ENCODE peak calls at places on chromosomes 11 and 22, in four cellular contexts. One of them, this sample, is unnamed.

GRCh38 chr11:116454020-116454645 is 318.7 kb downstream of the BUD13 start:
- DNase-seq in kidney epithelial cell: peak
- DNase-seq in AG04449: no peak
- DNase-seq in GM12865: peak
- DNase-seq in this sample: no peak

GRCh38 chr11:116506446-116506845 is 266.3 kb downstream of the BUD13 start:
- DNase-seq in GM12865: no peak
- DNase-seq in kidney epithelial cell: no peak
- DNase-seq in AG04449: no peak
- DNase-seq in this sample: no peak

GRCh38 chr22:24432059-24432853 is 4.9 kb downstream of the ADORA2A start:
- DNase-seq in AG04449: no peak
- DNase-seq in GM12865: no peak
- DNase-seq in kidney epithelial cell: no peak
- DNase-seq in this sample: peak

GRCh38 chr11:134949121-134949591 is 537.1 kb upstream of the B3GAT1 start:
- DNase-seq in GM12865: no peak
- DNase-seq in AG04449: peak
- DNase-seq in kidney epithelial cell: peak
- DNase-seq in this sample: peak

GRCh38 chr11:116614306-116615210 is 158.2 kb downstream of the BUD13 start:
- DNase-seq in GM12865: no peak
- DNase-seq in kidney epithelial cell: no peak
- DNase-seq in AG04449: no peak
- DNase-seq in this sample: no peak

GRCh38 chr11:116539211-116539610 is 233.6 kb downstream of the BUD13 start:
- DNase-seq in GM12865: no peak
- DNase-seq in AG04449: no peak
- DNase-seq in kidney epithelial cell: no peak
- DNase-seq in this sample: no peak

GRCh38 chr11:17259931-17260499 is 16.5 kb upstream of the NUCB2 start:
- DNase-seq in kidney epithelial cell: no peak
- DNase-seq in AG04449: no peak
- DNase-seq in GM12865: no peak
- DNase-seq in this sample: no peak

GRCh38 chr11:115623021-115623451 is 118.8 kb upstream of the CADM1 start:
- DNase-seq in GM12865: no peak
- DNase-seq in kidney epithelial cell: peak
- DNase-seq in AG04449: peak
- DNase-seq in this sample: peak

GRCh38 chr22:46580940-46581579 is 39.1 kb upstream of the GRAMD4 start:
- DNase-seq in GM12865: no peak
- DNase-seq in kidney epithelial cell: no peak
- DNase-seq in AG04449: no peak
- DNase-seq in this sample: no peak

GRCh38 chr11:122189259-122189658 is 73.2 kb upstream of the BLID start:
- DNase-seq in GM12865: no peak
- DNase-seq in kidney epithelial cell: peak
- DNase-seq in AG04449: peak
- DNase-seq in this sample: peak

GRCh38 chr11:60748225-60748624 is 8.4 kb upstream of the MS4A15 start:
- DNase-seq in AG04449: no peak
- DNase-seq in GM12865: no peak
- DNase-seq in kidney epithelial cell: no peak
- DNase-seq in this sample: no peak

GRCh38 chr11:130213143-130213978 is 53.8 kb downstream of the ST14 start:
- DNase-seq in GM12865: peak
- DNase-seq in kidney epithelial cell: no peak
- DNase-seq in AG04449: no peak
- DNase-seq in this sample: no peak

GRCh38 chr11:6557063-6557462 is 46.4 kb downstream of the RRP8 start:
- DNase-seq in kidney epithelial cell: no peak
- DNase-seq in GM12865: no peak
- DNase-seq in AG04449: no peak
- DNase-seq in this sample: no peak

GRCh38 chr11:19530505-19530904 is 182.1 kb upstream of the NAV2 start:
- DNase-seq in GM12865: no peak
- DNase-seq in kidney epithelial cell: no peak
- DNase-seq in AG04449: no peak
- DNase-seq in this sample: no peak

GRCh38 chr11:128548655-128549255 is 38.6 kb downstream of the ETS1 start:
- DNase-seq in kidney epithelial cell: no peak
- DNase-seq in GM12865: no peak
- DNase-seq in AG04449: no peak
- DNase-seq in this sample: no peak

GRCh38 chr11:106668147-106668546 is 350.1 kb downstream of the GUCY1A2 start:
- DNase-seq in AG04449: peak
- DNase-seq in GM12865: no peak
- DNase-seq in kidney epithelial cell: no peak
- DNase-seq in this sample: no peak

GRCh38 chr11:11880179-11880578 is 38.4 kb downstream of the USP47 start:
- DNase-seq in kidney epithelial cell: no peak
- DNase-seq in AG04449: no peak
- DNase-seq in GM12865: no peak
- DNase-seq in this sample: no peak

GRCh38 chr22:17063372-17064106 is 21.3 kb upstream of the IL17RA start:
- DNase-seq in AG04449: no peak
- DNase-seq in GM12865: no peak
- DNase-seq in kidney epithelial cell: no peak
- DNase-seq in this sample: no peak

GRCh38 chr11:14396289-14396688 is 37.3 kb upstream of the RRAS2 start:
- DNase-seq in kidney epithelial cell: no peak
- DNase-seq in GM12865: no peak
- DNase-seq in AG04449: no peak
- DNase-seq in this sample: no peak

GRCh38 chr22:33054276-33054675 is 3.9 kb downstream of the SYN3 start:
- DNase-seq in AG04449: no peak
- DNase-seq in GM12865: no peak
- DNase-seq in kidney epithelial cell: no peak
- DNase-seq in this sample: no peak

GRCh38 chr11:66366844-66367477 is 4.6 kb downstream of the SLC29A2 start:
- DNase-seq in kidney epithelial cell: no peak
- DNase-seq in GM12865: no peak
- DNase-seq in AG04449: no peak
- DNase-seq in this sample: no peak

DNA sequence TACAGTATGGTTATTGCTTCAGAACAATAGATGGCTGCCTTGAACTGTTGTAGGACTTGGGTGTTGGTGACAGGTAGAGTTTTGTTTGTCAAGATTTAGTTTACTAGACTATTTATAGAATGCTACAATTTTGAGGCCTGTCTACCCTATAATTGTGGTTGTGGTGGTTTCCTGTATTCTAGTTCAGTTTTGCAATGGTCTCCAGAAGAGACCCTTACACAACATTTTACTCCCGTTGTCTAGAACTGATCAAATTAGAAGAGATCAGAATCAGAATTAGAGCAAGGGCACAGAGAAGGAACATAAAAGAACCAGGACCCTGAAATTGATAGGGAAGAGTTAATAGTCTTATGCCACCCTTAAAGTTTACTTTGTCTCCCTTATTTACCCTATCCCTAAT is 11.2 kb upstream of the PHLDB1 start:
- DNase-seq in GM12865: no peak
- DNase-seq in kidney epithelial cell: no peak
- DNase-seq in AG04449: no peak
- DNase-seq in this sample: no peak
- H3K4me3 ChIP-seq in GM12865: no peak
- H3K4me3 ChIP-seq in kidney epithelial cell: no peak
- H3K4me3 ChIP-seq in AG04449: no peak
- H3K4me3 ChIP-seq in this sample: no peak

GRCh38 chr11:46281374-46281831 is 3.9 kb downstream of the CREB3L1 start:
- DNase-seq in kidney epithelial cell: no peak
- DNase-seq in GM12865: no peak
- DNase-seq in AG04449: no peak
- DNase-seq in this sample: no peak

GRCh38 chr11:46286789-46287188 is 9.3 kb downstream of the CREB3L1 start:
- DNase-seq in kidney epithelial cell: no peak
- DNase-seq in AG04449: no peak
- DNase-seq in GM12865: peak
- DNase-seq in this sample: no peak

GRCh38 chr11:46285173-46285572 is 7.7 kb downstream of the CREB3L1 start:
- DNase-seq in AG04449: no peak
- DNase-seq in GM12865: no peak
- DNase-seq in kidney epithelial cell: no peak
- DNase-seq in this sample: no peak

GRCh38 chr11:46288451-46288850 is 11.0 kb downstream of the CREB3L1 start:
- DNase-seq in GM12865: no peak
- DNase-seq in AG04449: no peak
- DNase-seq in kidney epithelial cell: no peak
- DNase-seq in this sample: no peak

GRCh38 chr11:46285594-46286033 is 8.2 kb downstream of the CREB3L1 start:
- DNase-seq in AG04449: no peak
- DNase-seq in kidney epithelial cell: no peak
- DNase-seq in GM12865: no peak
- DNase-seq in this sample: no peak
- H3K4me3 ChIP-seq in AG04449: no peak
- H3K4me3 ChIP-seq in kidney epithelial cell: no peak
- H3K4me3 ChIP-seq in GM12865: no peak
- H3K4me3 ChIP-seq in this sample: peak

GRCh38 chr22:37283393-37283937 is 1.2 kb downstream of the CYTH4 start:
- DNase-seq in kidney epithelial cell: no peak
- DNase-seq in GM12865: no peak
- DNase-seq in AG04449: no peak
- DNase-seq in this sample: no peak

GRCh38 chr22:37282385-37282677 is at the start of gene CYTH4:
- DNase-seq in kidney epithelial cell: no peak
- DNase-seq in AG04449: no peak
- DNase-seq in GM12865: peak
- DNase-seq in this sample: no peak

GRCh38 chr22:37285937-37286336 is 3.6 kb downstream of the CYTH4 start:
- DNase-seq in AG04449: no peak
- DNase-seq in kidney epithelial cell: no peak
- DNase-seq in GM12865: no peak
- DNase-seq in this sample: no peak

GRCh38 chr22:37284807-37285355 is 2.6 kb downstream of the CYTH4 start:
- DNase-seq in AG04449: no peak
- DNase-seq in GM12865: peak
- DNase-seq in kidney epithelial cell: no peak
- DNase-seq in this sample: no peak

DNA sequence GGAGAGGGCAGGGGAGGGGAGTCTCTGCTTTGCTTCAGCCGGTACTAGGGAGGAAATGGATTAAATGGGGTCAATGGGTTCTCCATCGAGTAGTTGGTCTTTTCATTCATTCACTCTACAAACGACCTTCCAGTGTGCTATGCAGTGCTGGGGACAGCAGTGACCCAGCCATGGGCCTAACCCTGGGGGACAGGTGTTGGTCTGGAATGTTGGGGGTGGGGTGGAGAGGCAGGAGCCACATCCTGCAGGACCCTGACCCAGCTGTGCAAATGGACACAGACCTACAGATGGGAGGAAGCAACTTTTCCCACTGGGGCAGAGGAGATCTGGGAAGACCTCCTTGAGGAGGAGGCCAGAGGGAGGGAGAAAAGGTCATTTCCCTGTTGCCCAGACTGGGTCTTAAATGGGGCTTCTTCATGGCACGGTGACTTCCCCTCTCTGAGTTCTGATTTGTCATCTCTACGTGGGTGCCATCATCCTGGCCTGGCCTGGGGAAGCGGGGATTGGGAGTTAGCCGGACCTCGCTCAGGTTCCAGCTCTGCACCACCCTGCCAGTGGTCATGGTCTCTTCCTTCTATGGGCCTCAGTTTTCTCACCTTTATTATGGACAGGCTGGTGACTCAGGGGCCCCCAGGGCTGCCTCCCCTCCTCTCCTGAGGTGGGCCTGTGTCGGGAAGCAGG is 2.0 kb downstream of the CYTH4 start:
- DNase-seq in kidney epithelial cell: no peak
- DNase-seq in GM12865: no peak
- DNase-seq in AG04449: no peak
- DNase-seq in this sample: no peak
- H3K4me3 ChIP-seq in kidney epithelial cell: no peak
- H3K4me3 ChIP-seq in GM12865: peak
- H3K4me3 ChIP-seq in AG04449: no peak
- H3K4me3 ChIP-seq in this sample: no peak

GRCh38 chr11:75516140-75516539 is 9.6 kb downstream of the GDPD5 start:
- DNase-seq in GM12865: no peak
- DNase-seq in kidney epithelial cell: no peak
- DNase-seq in AG04449: no peak
- DNase-seq in this sample: no peak
- H3K4me3 ChIP-seq in GM12865: no peak
- H3K4me3 ChIP-seq in kidney epithelial cell: no peak
- H3K4me3 ChIP-seq in AG04449: no peak
- H3K4me3 ChIP-seq in this sample: no peak

GRCh38 chr11:10352911-10353550 is 48.2 kb downstream of the ADM start:
- DNase-seq in AG04449: no peak
- DNase-seq in GM12865: no peak
- DNase-seq in kidney epithelial cell: no peak
- DNase-seq in this sample: no peak

GRCh38 chr11:10355257-10355661 is 50.4 kb downstream of the ADM start:
- DNase-seq in GM12865: no peak
- DNase-seq in kidney epithelial cell: peak
- DNase-seq in AG04449: no peak
- DNase-seq in this sample: peak

GRCh38 chr11:10351768-10352641 is 47.1 kb downstream of the ADM start:
- DNase-seq in AG04449: peak
- DNase-seq in GM12865: no peak
- DNase-seq in kidney epithelial cell: peak
- DNase-seq in this sample: no peak

GRCh38 chr11:10356161-10356560 is 51.3 kb downstream of the ADM start:
- DNase-seq in GM12865: no peak
- DNase-seq in AG04449: no peak
- DNase-seq in kidney epithelial cell: no peak
- DNase-seq in this sample: no peak

GRCh38 chr11:10354389-10354788 is 49.5 kb downstream of the ADM start:
- DNase-seq in kidney epithelial cell: no peak
- DNase-seq in AG04449: no peak
- DNase-seq in GM12865: no peak
- DNase-seq in this sample: no peak
- H3K4me3 ChIP-seq in kidney epithelial cell: no peak
- H3K4me3 ChIP-seq in AG04449: no peak
- H3K4me3 ChIP-seq in GM12865: no peak
- H3K4me3 ChIP-seq in this sample: no peak

GRCh38 chr11:78995166-78995565 is 420.5 kb upstream of the NARS2 start:
- DNase-seq in GM12865: no peak
- DNase-seq in AG04449: no peak
- DNase-seq in kidney epithelial cell: no peak
- DNase-seq in this sample: no peak

GRCh38 chr11:78991681-78992080 is 417.0 kb upstream of the NARS2 start:
- DNase-seq in AG04449: no peak
- DNase-seq in kidney epithelial cell: no peak
- DNase-seq in GM12865: no peak
- DNase-seq in this sample: no peak

DNA sequence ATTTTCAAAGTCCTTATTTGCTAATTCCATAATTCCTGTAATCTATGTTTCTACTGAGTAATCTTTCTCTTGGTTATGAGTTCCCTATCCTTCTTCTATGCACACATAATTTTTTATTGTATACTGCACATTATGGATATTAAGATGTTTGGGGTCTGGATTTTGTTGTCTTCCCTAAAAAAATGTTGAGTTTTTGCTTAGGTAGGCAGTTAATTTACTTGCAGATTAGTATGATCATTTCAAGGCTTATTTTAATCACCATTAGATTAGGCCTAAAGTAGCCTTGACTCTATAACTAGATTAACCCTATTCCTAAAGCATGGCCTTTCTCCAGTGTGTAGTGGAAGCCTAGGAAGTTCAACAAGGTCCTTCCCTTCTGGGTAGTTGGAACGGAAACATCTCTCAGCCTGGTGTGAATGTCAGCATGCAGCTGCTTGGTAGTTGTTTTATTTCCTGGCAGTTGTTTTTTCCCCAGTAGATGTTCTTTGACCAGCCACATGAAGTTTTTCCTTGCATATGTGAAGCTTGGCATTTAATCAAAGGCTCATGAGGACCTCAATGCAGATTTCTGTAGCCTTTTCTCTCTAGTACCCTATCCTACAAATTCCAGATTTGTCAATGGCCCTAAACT is 419.3 kb upstream of the NARS2 start:
- DNase-seq in AG04449: no peak
- DNase-seq in kidney epithelial cell: no peak
- DNase-seq in GM12865: no peak
- DNase-seq in this sample: no peak
- H3K4me3 ChIP-seq in AG04449: no peak
- H3K4me3 ChIP-seq in kidney epithelial cell: no peak
- H3K4me3 ChIP-seq in GM12865: no peak
- H3K4me3 ChIP-seq in this sample: no peak

This sample was measured in skeletal muscle cell.